ENCODE peak calls at places on chromosome 3, in six cellular contexts. D is vagina; Y is body of pancreas; E is CD8-positive, alpha-beta memory T cell; N is fibroblast of lung; F is stomach. W is an unnamed sample.

GRCh38 chr3:17221529-17221928 is 336.8 kb downstream of the PLCL2 start:
- DNase-seq in N (no peak), F (no peak), D (no peak), Y (no peak), E (no peak), W (no peak)

GRCh38 chr3:98644168-98644567 is 50.8 kb upstream of the CPOX start:
- DNase-seq in N (no peak), F (no peak), Y (no peak), D (no peak), E (no peak), W (no peak)

GRCh38 chr3:176428552-176428951 is 768.7 kb downstream of the TBL1XR1 start:
- DNase-seq in E (no peak), Y (no peak), F (no peak), D (no peak), N (no peak), W (no peak)

GRCh38 chr3:156030735-156031134 is 89.6 kb upstream of the KCNAB1 start:
- DNase-seq in D (no peak), Y (no peak), N (no peak), F (no peak), E (no peak), W (no peak)

GRCh38 chr3:124861041-124861440 is 26.1 kb downstream of the ITGB5 start:
- DNase-seq in Y (no peak), F (no peak), N (no peak), D (no peak), E (no peak), W (no peak)

GRCh38 chr3:155629006-155629405 is 115.9 kb downstream of the PLCH1 start:
- DNase-seq in D (no peak), E (no peak), N (no peak), F (no peak), Y (no peak), W (no peak)

GRCh38 chr3:75115695-75116094 is 501.2 kb upstream of the CNTN3 start:
- DNase-seq in F (no peak), E (no peak), D (no peak), N (no peak), Y (no peak), W (no peak)

GRCh38 chr3:59540696-59541095 is 490.9 kb upstream of the CFAP20DC start:
- DNase-seq in D (no peak), F (no peak), Y (no peak), E (no peak), N (no peak), W (no peak)

GRCh38 chr3:176147251-176147650 is 1050.0 kb downstream of the TBL1XR1 start:
- DNase-seq in D (no peak), E (no peak), N (no peak), Y (no peak), F (no peak), W (peak; percentile 78)

GRCh38 chr3:99542771-99543518 is 95.4 kb upstream of the COL8A1 start:
- DNase-seq in Y (no peak), F (no peak), E (no peak), D (no peak), N (no peak), W (no peak)

GRCh38 chr3:151925876-151926275 is 52.4 kb downstream of the SUCNR1 start:
- DNase-seq in E (no peak), N (peak; percentile 60), D (no peak), F (no peak), Y (no peak), W (peak; percentile 8)

GRCh38 chr3:127722104-127722784 is 49.5 kb downstream of the ABTB1 start:
- DNase-seq in F (no peak), D (no peak), E (no peak), N (no peak), Y (no peak), W (no peak)

GRCh38 chr3:172397716-172398405 is 50.4 kb downstream of the GHSR start:
- DNase-seq in E (no peak), Y (no peak), F (no peak), N (peak; percentile 77), D (no peak), W (no peak)

GRCh38 chr3:150797155-150797554 is 34.2 kb upstream of the SIAH2 start:
- DNase-seq in Y (no peak), N (no peak), E (no peak), D (no peak), F (no peak), W (no peak)

GRCh38 chr3:54899273-54899672 is 28.6 kb downstream of the LRTM1 start:
- DNase-seq in N (no peak), F (no peak), E (no peak), Y (no peak), D (no peak), W (no peak)

GRCh38 chr3:124745092-124745491 is 14.8 kb downstream of the UMPS start:
- DNase-seq in Y (no peak), N (no peak), F (no peak), E (no peak), D (no peak), W (no peak)

GRCh38 chr3:179688847-179689246 is 36.0 kb downstream of the USP13 start:
- DNase-seq in F (no peak), Y (no peak), E (no peak), D (no peak), N (no peak), W (no peak)

GRCh38 chr3:13238687-13239466 is 165.6 kb upstream of the IQSEC1 start:
- DNase-seq in D (no peak), E (no peak), N (no peak), F (no peak), Y (no peak), W (no peak)

GRCh38 chr3:79846148-79846933 is 78.5 kb upstream of the ROBO1 start:
- DNase-seq in D (no peak), E (no peak), N (no peak), Y (no peak), F (no peak), W (peak; percentile 36)

GRCh38 chr3:46675426-46675825 is 18.1 kb downstream of the ALS2CL start:
- DNase-seq in F (no peak), E (no peak), D (no peak), Y (peak; percentile 3), N (no peak), W (no peak)

GRCh38 chr3:112672716-112673506 is 32.0 kb upstream of the CCDC80 start:
- DNase-seq in D (no peak), N (no peak), Y (no peak), F (no peak), E (no peak), W (no peak)
- H3K4me1 ChIP-seq in D (peaks cover 20% of the 10 kb centered on the region), N (peaks cover 22% of the 10 kb centered on the region), Y (no peaks in the 10 kb centered on the region), F (peaks cover 13% of the 10 kb centered on the region), E (peaks cover 65% of the 10 kb centered on the region), W (peaks cover 15% of the 10 kb centered on the region)

GRCh38 chr3:109679672-109680071 is 342.3 kb upstream of the DPPA4 start:
- DNase-seq in Y (no peak), F (no peak), E (no peak), N (no peak), D (no peak), W (no peak)

GRCh38 chr3:109685084-109686079 is 348.0 kb upstream of the DPPA4 start:
- DNase-seq in F (peak; percentile 81), E (no peak), N (peak; percentile 99), Y (peak; percentile 97), D (no peak), W (peak; percentile 49)

GRCh38 chr3:109678600-109678999 is 341.3 kb upstream of the DPPA4 start:
- DNase-seq in F (no peak), N (no peak), Y (peak; percentile 50), D (no peak), E (no peak), W (no peak)

GRCh38 chr3:109687626-109688025 is 350.3 kb upstream of the DPPA4 start:
- DNase-seq in Y (no peak), D (no peak), F (no peak), N (no peak), E (no peak), W (no peak)

DNA sequence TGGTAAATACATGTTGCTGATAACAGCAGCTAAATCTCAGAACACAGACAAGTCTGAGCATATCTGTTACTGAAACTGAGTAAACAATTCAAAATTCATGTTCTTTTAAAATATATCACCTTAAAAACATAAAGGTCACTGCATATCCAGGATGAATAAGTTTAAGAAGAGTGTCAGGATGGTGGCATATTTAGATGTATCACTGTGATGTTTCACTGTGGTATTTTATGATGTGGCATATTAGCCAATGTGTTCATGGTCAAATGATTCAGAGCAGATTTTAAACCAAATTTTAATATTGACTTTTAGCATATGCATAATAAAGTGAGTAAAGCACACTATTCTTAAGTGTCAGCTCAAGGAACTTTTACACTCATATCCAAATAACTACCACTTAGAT is 346.4 kb upstream of the DPPA4 start:
- DNase-seq in N (no peak), F (no peak), E (no peak), Y (no peak), D (no peak), W (no peak)
- H3K4me3 ChIP-seq in N (no peak overlapping the region), F (no peak overlapping the region), E (no peak overlapping the region), Y (no peak overlapping the region), D (no peak overlapping the region), W (no peak overlapping the region)

GRCh38 chr3:69786854-69787253 is 47.6 kb downstream of the MITF start:
- DNase-seq in F (no peak), N (no peak), Y (no peak), E (no peak), D (no peak), W (no peak)
- H3K4me1 ChIP-seq in F (peaks cover 59% of the 10 kb centered on the region), N (peaks cover 26% of the 10 kb centered on the region), Y (peaks cover 14% of the 10 kb centered on the region), E (no peaks in the 10 kb centered on the region), D (peaks cover 69% of the 10 kb centered on the region), W (peaks cover 23% of the 10 kb centered on the region)

GRCh38 chr3:25293736-25294135 is 134.3 kb upstream of the RARB start:
- DNase-seq in D (no peak), Y (no peak), F (no peak), E (no peak), N (no peak), W (no peak)

GRCh38 chr3:25297667-25298585 is 130.1 kb upstream of the RARB start:
- DNase-seq in E (no peak), N (peak; percentile 58), F (no peak), D (no peak), Y (no peak), W (no peak)

GRCh38 chr3:25292604-25293003 is 135.5 kb upstream of the RARB start:
- DNase-seq in D (no peak), F (no peak), N (no peak), Y (no peak), E (no peak), W (no peak)

GRCh38 chr3:25291524-25291923 is 136.5 kb upstream of the RARB start:
- DNase-seq in N (no peak), F (no peak), Y (no peak), E (no peak), D (no peak), W (no peak)

DNA sequence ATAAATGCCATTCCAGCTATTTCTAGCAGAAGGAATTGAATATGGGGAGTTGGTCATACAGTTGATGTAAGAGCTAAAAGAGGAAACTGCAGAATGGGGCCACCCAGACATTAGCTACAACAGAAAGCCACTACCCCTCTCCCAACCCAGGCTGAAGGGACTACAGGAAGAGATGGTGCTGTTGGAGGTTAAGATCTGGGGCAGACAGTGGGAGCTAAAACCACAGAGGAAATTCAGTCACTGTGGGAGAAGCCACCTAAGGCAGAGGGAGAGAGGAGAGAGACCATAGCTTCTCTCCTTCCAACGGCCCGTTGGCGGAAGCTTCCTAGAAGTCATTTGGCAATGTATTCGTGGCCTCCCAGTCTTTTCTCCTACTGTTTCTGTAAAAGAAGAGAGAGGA is 133.7 kb upstream of the RARB start:
- DNase-seq in D (no peak), Y (no peak), E (no peak), F (no peak), N (no peak), W (no peak)
- H3K4me3 ChIP-seq in D (no peak overlapping the region), Y (no peak overlapping the region), E (no peak overlapping the region), F (no peak overlapping the region), N (no peak overlapping the region), W (no peak overlapping the region)

W was measured in SJCRH30.